ENCODE peak calls at places on chromosome 7, in four cellular contexts. K, X, Q and Z are unnamed samples.

GRCh38 chr7:50762337-50762736 is 20.4 kb downstream of the GRB10 start:
- DNase-seq in K (no peak), X (no peak), Q (no peak), Z (no peak)

GRCh38 chr7:47370461-47371042 is 211.4 kb downstream of the TNS3 start:
- DNase-seq in K (no peak), X (no peak), Q (peak), Z (no peak)

GRCh38 chr7:68688416-68689086 is 909.7 kb upstream of the AUTS2 start:
- DNase-seq in K (no peak), X (no peak), Q (no peak), Z (no peak)

GRCh38 chr7:114312649-114313048 is 102.0 kb upstream of the FOXP2 start:
- DNase-seq in K (no peak), X (no peak), Q (no peak), Z (no peak)

GRCh38 chr7:42389697-42390096 is 152.7 kb upstream of the GLI3 start:
- DNase-seq in K (no peak), X (no peak), Q (no peak), Z (no peak)

GRCh38 chr7:124009321-124009720 is 23.5 kb downstream of the TMEM229A start:
- DNase-seq in K (no peak), X (no peak), Q (no peak), Z (no peak)

GRCh38 chr7:71566376-71566775 is 434.4 kb downstream of the GALNT17 start:
- DNase-seq in K (no peak), X (no peak), Q (no peak), Z (no peak)

GRCh38 chr7:117251687-117252086 is 71.2 kb downstream of the WNT2 start:
- DNase-seq in K (no peak), X (no peak), Q (no peak), Z (no peak)

GRCh38 chr7:140639366-140640053 is 1.1 kb downstream of the DENND2A start:
- DNase-seq in K (no peak), X (no peak), Q (peak), Z (no peak)

GRCh38 chr7:42170724-42171123 is 66.3 kb downstream of the GLI3 start:
- DNase-seq in K (no peak), X (no peak), Q (no peak), Z (peak)

GRCh38 chr7:70571403-70571911 is 560.5 kb upstream of the GALNT17 start:
- DNase-seq in K (no peak), X (no peak), Q (no peak), Z (peak)

GRCh38 chr7:134941947-134942346 is 44.4 kb upstream of the AGBL3 start:
- DNase-seq in K (no peak), X (no peak), Q (no peak), Z (no peak)

GRCh38 chr7:7719235-7719634 is 828 bp upstream of the RPA3 start:
- DNase-seq in K (peak), X (no peak), Q (peak), Z (peak)

GRCh38 chr7:2613926-2614613 is 17.7 kb upstream of the TTYH3 start:
- DNase-seq in K (no peak), X (no peak), Q (peak), Z (no peak)

GRCh38 chr7:93902777-93903423 is 3.5 kb upstream of the GNGT1 start:
- DNase-seq in K (no peak), X (no peak), Q (peak), Z (no peak)

GRCh38 chr7:159039716-159040115 is 105.0 kb downstream of the VIPR2 start:
- DNase-seq in K (no peak), X (no peak), Q (no peak), Z (no peak)

GRCh38 chr7:45973725-45974532 is 52.9 kb upstream of the IGFBP3 start:
- DNase-seq in K (no peak), X (no peak), Q (no peak), Z (no peak)

GRCh38 chr7:11128500-11128899 is 154.8 kb downstream of the PHF14 start:
- DNase-seq in K (no peak), X (no peak), Q (no peak), Z (no peak)

GRCh38 chr7:2195403-2196246 is 37.1 kb downstream of the MAD1L1 start:
- DNase-seq in K (no peak), X (no peak), Q (peak), Z (no peak)

GRCh38 chr7:130147710-130148325 is 57.4 kb downstream of the TMEM209 start:
- DNase-seq in K (no peak), X (no peak), Q (no peak), Z (no peak)

GRCh38 chr7:152674860-152675760 is 831 bp downstream of the XRCC2 start:
- DNase-seq in K (no peak), X (no peak), Q (no peak), Z (no peak)

GRCh38 chr7:15607541-15608210 is 45.9 kb upstream of the AGMO start:
- DNase-seq in K (no peak), X (no peak), Q (no peak), Z (no peak)

GRCh38 chr7:133054167-133054840 is 27.6 kb downstream of the CHCHD3 start:
- DNase-seq in K (no peak), X (no peak), Q (no peak), Z (no peak)

GRCh38 chr7:73811760-73812168 is 19.0 kb upstream of the CLDN4 start:
- DNase-seq in K (peak), X (no peak), Q (peak), Z (no peak)

GRCh38 chr7:129213828-129214227 is 11.0 kb upstream of the AHCYL2 start:
- DNase-seq in K (no peak), X (no peak), Q (no peak), Z (no peak)

GRCh38 chr7:44733708-44734481 is 14.8 kb upstream of the ZMIZ2 start:
- DNase-seq in K (no peak), X (no peak), Q (no peak), Z (no peak)

GRCh38 chr7:131509781-131510180 is 46.6 kb downstream of the PODXL start:
- DNase-seq in K (no peak), X (no peak), Q (no peak), Z (no peak)

GRCh38 chr7:131505636-131506557 is 50.5 kb downstream of the PODXL start:
- DNase-seq in K (no peak), X (no peak), Q (no peak), Z (no peak)

GRCh38 chr7:131506597-131506996 is 49.8 kb downstream of the PODXL start:
- DNase-seq in K (no peak), X (no peak), Q (no peak), Z (no peak)

GRCh38 chr7:131509087-131509486 is 47.3 kb downstream of the PODXL start:
- DNase-seq in K (no peak), X (no peak), Q (no peak), Z (no peak)

GRCh38 chr7:131507592-131508331 is 48.7 kb downstream of the PODXL start:
- DNase-seq in K (peak), X (peak), Q (peak), Z (no peak)
- TF ChIP-seq POLR2A in K (no peak), X (no peak), Q (no peak), Z (no peak)

GRCh38 chr7:87058739-87059524 is 522 bp downstream of the ELAPOR2 start:
- DNase-seq in K (no peak), X (no peak), Q (no peak), Z (no peak)

GRCh38 chr7:87060288-87060537 is 759 bp upstream of the ELAPOR2 start:
- DNase-seq in K (no peak), X (no peak), Q (no peak), Z (no peak)

GRCh38 chr7:87057210-87057609 is 2.2 kb downstream of the ELAPOR2 start:
- DNase-seq in K (no peak), X (no peak), Q (no peak), Z (no peak)

GRCh38 chr7:87056346-87056745 is 3.1 kb downstream of the ELAPOR2 start:
- DNase-seq in K (no peak), X (no peak), Q (no peak), Z (no peak)

GRCh38 chr7:87059525-87060287 is at the start of gene ELAPOR2:
- DNase-seq in K (peak), X (peak), Q (peak), Z (peak)
- TF ChIP-seq POLR2A in K (peak), X (peak), Q (peak), Z (no peak)

GRCh38 chr7:102065226-102065625 is 221.4 kb upstream of the SH2B2 start:
- DNase-seq in K (no peak), X (no peak), Q (no peak), Z (no peak)

GRCh38 chr7:102061354-102061945 is 225.2 kb upstream of the SH2B2 start:
- DNase-seq in K (no peak), X (no peak), Q (no peak), Z (no peak)

GRCh38 chr7:102064361-102065025 is 222.2 kb upstream of the SH2B2 start:
- DNase-seq in K (no peak), X (no peak), Q (peak), Z (peak)

GRCh38 chr7:102063736-102064135 is 222.9 kb upstream of the SH2B2 start:
- DNase-seq in K (no peak), X (no peak), Q (no peak), Z (peak)

DNA sequence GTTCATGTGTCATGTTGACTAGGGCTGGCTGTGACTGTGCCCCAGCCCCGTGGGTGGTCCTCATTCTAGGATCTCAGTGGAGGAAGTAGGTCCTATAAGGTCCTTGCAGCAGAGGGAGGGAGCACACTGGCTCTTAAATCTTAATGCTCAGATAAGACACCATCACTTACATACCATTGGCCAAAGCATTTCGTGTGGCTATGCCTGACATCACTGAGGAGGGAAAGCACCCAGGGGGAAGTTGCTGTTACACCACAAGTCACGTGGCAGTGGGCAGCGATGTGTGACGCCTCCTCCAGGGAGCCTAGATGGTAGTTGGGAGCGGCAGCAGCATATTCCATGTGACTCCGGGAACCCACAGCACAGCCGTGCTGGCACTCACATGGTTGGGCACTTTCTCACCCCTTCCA is 224.7 kb upstream of the SH2B2 start:
- DNase-seq in K (peak), X (no peak), Q (no peak), Z (no peak)
- TF ChIP-seq POLR2A in K (no peak), X (no peak), Q (no peak), Z (no peak)

GRCh38 chr7:99406557-99406956 is 1.8 kb downstream of the PDAP1 start:
- DNase-seq in K (no peak), X (no peak), Q (no peak), Z (no peak)

GRCh38 chr7:99409814-99410213 is 1.0 kb downstream of the BUD31 start:
- DNase-seq in K (no peak), X (no peak), Q (no peak), Z (no peak)

GRCh38 chr7:99409192-99409572 is 413 bp downstream of the BUD31 start:
- DNase-seq in K (no peak), X (no peak), Q (no peak), Z (no peak)

GRCh38 chr7:99407849-99408346 is 499 bp downstream of the PDAP1 start:
- DNase-seq in K (no peak), X (no peak), Q (peak), Z (peak)

DNA sequence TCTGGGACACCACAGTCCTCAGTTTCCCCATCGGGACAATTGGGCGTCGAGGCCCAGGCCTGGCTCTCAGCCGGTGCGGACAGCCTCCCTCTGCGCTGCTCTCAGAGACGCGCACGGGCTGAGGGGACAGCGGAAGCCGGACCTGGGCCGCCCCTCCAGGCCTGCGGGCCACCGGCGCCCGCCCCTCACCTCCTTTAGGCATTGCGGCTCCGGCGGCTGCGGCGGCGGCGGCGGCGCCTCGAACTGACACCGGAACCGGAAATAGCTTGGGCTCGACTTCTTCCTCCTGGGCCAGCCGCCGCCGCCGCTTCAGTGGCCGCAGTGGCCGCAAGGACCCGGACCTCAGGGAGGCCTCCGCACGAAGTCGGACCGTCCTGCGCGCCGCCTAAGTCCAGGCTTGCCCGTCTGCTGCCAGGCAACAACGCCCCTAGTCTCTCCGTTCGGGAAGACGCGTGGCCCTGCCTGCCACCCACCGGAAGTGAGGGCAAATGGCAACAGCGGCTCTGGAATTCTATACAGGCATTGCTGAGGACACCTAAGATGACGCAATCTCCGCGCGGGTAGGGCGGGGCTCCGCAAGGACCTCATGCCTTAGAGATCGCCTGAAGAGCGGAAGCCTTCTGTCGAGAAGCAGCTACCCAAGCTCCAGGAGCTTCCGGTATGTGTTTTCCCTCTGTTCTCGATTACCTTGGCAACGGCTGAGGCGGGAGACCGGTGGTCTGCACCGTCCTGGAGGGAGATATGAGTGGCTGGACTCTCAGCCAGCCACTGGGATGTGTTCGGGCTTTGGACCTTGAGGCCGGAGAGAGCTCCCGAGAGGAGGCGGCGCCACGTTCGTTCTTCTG is at the start of the genes BUD31 and PDAP1:
- DNase-seq in K (peak), X (peak), Q (peak), Z (peak)
- TF ChIP-seq POLR2A in K (peak), X (peak), Q (peak), Z (peak)